ENCODE peak calls at places on chromosomes 5 and 9, in eight cellular contexts. T, V, D, I, Z, L, Y and M are unnamed samples.

GRCh38 chr9:128149001-128149701 is at the start of gene LCN2:
- DNase-seq in T (no peak), L (no peak), Z (no peak), D (no peak), I (no peak), Y (peak), V (peak), M (no peak)

GRCh38 chr5:107461770-107462169 is 209.0 kb downstream of the EFNA5 start:
- DNase-seq in I (no peak), Z (no peak), T (no peak), D (no peak), V (no peak), Y (no peak), L (no peak), M (no peak)

GRCh38 chr5:113606298-113607134 is 93.0 kb downstream of the YTHDC2 start:
- DNase-seq in L (peak), T (peak), Y (peak), I (peak), Z (peak), D (peak), V (peak), M (peak)

GRCh38 chr9:100111235-100111634 is 12.2 kb downstream of the INVS start:
- DNase-seq in Y (no peak), I (no peak), V (no peak), D (no peak), L (no peak), Z (no peak), T (no peak), M (no peak)

GRCh38 chr5:154446183-154447073 is 631 bp downstream of the SAP30L start:
- DNase-seq in D (peak), L (no peak), V (peak), T (peak), Y (no peak), Z (peak), I (no peak), M (peak)

GRCh38 chr5:3347741-3348140 is 247.9 kb upstream of the IRX1 start:
- DNase-seq in Y (no peak), L (no peak), Z (no peak), D (no peak), T (no peak), I (no peak), V (no peak), M (no peak)

GRCh38 chr9:35287986-35288515 is 126.2 kb downstream of the UNC13B start:
- DNase-seq in D (no peak), L (no peak), T (peak), Z (no peak), V (no peak), Y (no peak), I (no peak), M (no peak)

GRCh38 chr5:4785971-4786370 is 354.2 kb upstream of the ADAMTS16 start:
- DNase-seq in T (no peak), V (no peak), Y (no peak), I (no peak), Z (no peak), D (no peak), L (no peak), M (no peak)

GRCh38 chr5:122195784-122196394 is 66.5 kb downstream of the ZNF474 start:
- DNase-seq in D (peak), I (no peak), Z (peak), V (peak), T (peak), L (no peak), Y (peak), M (peak)

GRCh38 chr5:89218364-89218763 is 335.4 kb upstream of the MEF2C start:
- DNase-seq in Z (no peak), Y (no peak), V (no peak), D (no peak), I (no peak), L (no peak), T (no peak), M (no peak)

GRCh38 chr9:130939405-130939941 is 426 bp upstream of the FIBCD1 start:
- DNase-seq in V (no peak), D (no peak), Z (peak), T (no peak), I (no peak), Y (no peak), L (no peak), M (peak)

GRCh38 chr9:115591584-115591984 is 473.6 kb upstream of the TNC start:
- DNase-seq in V (peak), D (peak), L (peak), Y (peak), Z (peak), T (peak), I (peak), M (peak)

GRCh38 chr5:151219789-151220188 is 4.1 kb downstream of the CCDC69 start:
- DNase-seq in L (no peak), D (no peak), Y (no peak), Z (no peak), T (no peak), I (no peak), V (no peak), M (peak)

GRCh38 chr9:116857321-116857720 is 170.2 kb downstream of the TRIM32 start:
- DNase-seq in I (no peak), Y (no peak), D (no peak), Z (no peak), V (no peak), L (no peak), T (no peak), M (no peak)

GRCh38 chr5:55407059-55407684 is 99.4 kb downstream of the MTREX start:
- DNase-seq in Y (peak), Z (peak), L (no peak), V (no peak), T (peak), D (peak), I (no peak), M (peak)

GRCh38 chr9:82488702-82489578 is 500.4 kb downstream of the SPATA31D1 start:
- DNase-seq in Z (peak), L (no peak), T (no peak), D (peak), I (no peak), Y (no peak), V (no peak), M (no peak)

GRCh38 chr5:66285343-66285942 is 141.3 kb downstream of the SREK1 start:
- DNase-seq in I (no peak), V (no peak), D (no peak), Y (no peak), T (no peak), Z (no peak), L (no peak), M (no peak)

GRCh38 chr5:54516051-54516645 is 1.4 kb upstream of the SNX18 start:
- DNase-seq in T (no peak), V (no peak), Y (no peak), L (no peak), I (no peak), Z (no peak), D (no peak), M (no peak)

GRCh38 chr9:91949293-91949945 is 609 bp downstream of the ROR2 start:
- DNase-seq in I (no peak), Y (no peak), Z (peak), L (no peak), V (peak), T (no peak), D (no peak), M (peak)

DNA sequence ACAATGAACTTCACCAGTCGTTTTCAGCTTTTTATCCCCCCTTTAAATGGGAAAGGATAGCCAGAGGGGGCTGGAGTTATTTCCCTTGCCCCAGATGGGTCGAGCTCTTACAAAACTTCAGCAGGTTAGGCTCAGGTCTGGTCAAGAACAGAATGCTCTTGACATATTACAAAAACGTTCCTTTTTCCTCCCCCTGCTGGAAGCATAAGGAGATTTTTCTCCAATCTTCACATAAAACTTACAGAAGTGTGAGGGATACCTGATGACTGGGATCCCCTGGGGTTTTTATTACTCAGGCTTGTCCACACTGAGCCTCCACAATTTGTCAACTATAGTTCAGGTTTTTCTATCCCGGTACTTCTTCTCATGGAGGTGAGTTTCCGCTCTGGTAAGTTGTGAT is 60.8 kb downstream of the CSF2 start:
- DNase-seq in Y (peak), D (peak), V (no peak), I (no peak), L (no peak), Z (peak), T (peak), M (peak)
- H2AFZ ChIP-seq in Y (peak), D (no peak), V (no peak), I (no peak), L (no peak), Z (no peak), T (no peak), M (no peak)

GRCh38 chr5:110062246-110062645 is 372.5 kb downstream of the MAN2A1 start:
- DNase-seq in Y (no peak), L (no peak), D (no peak), V (no peak), I (no peak), T (no peak), Z (no peak), M (no peak)
- TF ChIP-seq POLR2AphosphoS5 in Y (no peak), L (no peak), D (no peak), V (no peak), I (no peak), T (no peak), Z (no peak), M (no peak)

DNA sequence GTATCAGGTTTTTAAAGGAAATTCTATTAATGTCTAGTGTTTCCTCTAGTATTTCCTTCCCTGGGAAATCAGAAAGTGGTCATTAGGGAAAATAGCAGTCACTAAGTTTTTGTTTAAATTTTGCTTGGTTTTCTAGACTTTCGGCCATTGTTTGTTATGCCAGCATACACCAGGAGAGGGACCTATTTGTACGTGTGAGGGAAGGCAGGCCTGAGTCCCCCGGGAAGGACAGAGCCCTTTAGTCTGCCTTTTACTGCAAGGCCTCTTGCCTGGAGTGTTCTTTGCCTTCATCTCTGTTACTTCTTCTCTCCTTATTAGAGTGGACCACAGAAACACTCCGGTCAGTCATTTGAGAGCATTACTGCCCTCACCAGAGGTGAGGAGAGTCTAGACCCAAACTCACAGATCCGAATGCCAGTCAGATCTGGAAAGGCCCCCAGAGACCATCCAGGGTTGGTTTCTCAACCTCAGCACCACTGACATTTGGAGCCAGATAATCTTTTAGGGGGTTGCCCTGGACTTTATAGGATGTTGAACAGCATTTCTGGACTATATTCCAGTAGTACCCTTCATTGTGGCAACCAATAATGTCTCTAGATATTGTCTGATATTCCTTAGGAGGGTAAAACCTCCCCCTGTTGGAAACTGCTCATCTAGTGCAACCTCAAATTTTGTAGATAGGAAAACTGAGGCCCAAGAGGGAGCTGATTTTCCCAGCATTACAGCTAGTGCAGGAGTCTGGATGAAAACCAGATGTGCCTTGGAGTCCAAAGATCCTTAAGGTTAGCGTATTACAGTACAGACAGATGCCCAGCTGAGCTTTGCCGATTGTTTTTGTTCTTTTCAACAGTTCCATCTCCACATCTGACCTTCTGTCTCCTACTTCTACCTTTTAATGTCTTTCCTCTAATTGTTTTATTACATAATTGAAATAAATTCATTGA is 93.0 kb upstream of the NIPAL4 start:
- DNase-seq in I (no peak), L (no peak), V (peak), T (peak), Z (peak), D (peak), Y (no peak), M (peak)
- TF ChIP-seq CTCF in I (peak), L (no peak), V (peak), T (peak), Z (peak), D (peak), Y (peak), M (peak)

DNA sequence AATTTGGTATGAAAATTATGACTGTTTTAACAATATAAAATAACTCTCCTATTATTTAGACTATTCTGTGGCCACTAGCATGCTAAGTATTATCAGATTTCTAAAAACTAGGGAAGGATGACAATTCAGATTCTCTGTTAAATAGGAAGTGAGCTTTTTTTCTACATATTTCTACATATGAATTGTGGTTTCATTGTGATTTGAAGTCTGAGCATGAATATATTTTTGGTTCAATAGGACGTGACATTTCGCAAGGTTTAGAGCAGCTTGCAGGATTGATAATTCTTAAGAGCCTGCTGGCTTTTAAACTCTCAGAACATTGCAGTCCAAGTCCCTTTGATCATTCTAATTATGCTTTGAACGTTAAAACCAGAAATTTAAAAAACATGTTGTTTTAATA is 82.9 kb downstream of the ADGRV1 start:
- DNase-seq in V (no peak), Z (no peak), T (no peak), L (peak), I (no peak), D (no peak), Y (no peak), M (no peak)
- H2AFZ ChIP-seq in V (peak), Z (no peak), T (no peak), L (peak), I (no peak), D (no peak), Y (no peak), M (no peak)

DNA sequence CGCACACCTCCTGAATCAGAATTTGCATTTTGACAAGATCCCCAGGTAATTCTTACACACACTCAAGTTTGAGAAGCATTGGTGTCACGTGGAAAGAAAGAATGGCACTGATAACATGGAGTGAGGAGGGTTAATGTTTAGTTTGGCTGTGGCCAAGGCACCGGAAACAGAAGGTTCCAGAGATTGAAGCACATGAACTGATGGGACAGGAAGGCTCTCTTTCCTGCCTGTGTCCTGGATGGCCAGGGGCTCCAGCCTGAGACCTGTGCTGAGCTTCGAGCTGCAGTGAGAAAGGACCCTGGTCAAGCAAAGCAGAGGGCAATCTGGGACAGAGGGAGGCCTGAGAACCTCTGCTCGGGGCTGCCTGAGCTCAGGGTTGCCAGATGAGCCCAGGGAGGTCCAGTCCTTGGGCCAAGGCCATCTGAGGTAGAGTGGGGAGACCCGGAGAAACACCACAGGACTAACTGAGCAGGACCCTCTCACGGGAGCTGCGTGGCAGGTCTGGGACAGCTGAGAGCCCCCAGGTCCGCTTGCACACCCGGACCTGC is 27.3 kb downstream of the AFAP1L1 start:
- DNase-seq in Y (no peak), Z (no peak), D (no peak), V (no peak), T (peak), I (no peak), L (no peak), M (no peak)
- TF ChIP-seq POLR2AphosphoS5 in Y (no peak), Z (no peak), D (no peak), V (no peak), T (peak), I (no peak), L (no peak), M (no peak)

GRCh38 chr9:133924453-133924852 is 67.7 kb downstream of the VAV2 start:
- DNase-seq in T (no peak), D (peak), Y (no peak), V (no peak), L (no peak), I (no peak), Z (no peak), M (no peak)
- TF ChIP-seq CTCF in T (no peak), D (peak), Y (no peak), V (no peak), L (no peak), I (peak), Z (no peak), M (no peak)

DNA sequence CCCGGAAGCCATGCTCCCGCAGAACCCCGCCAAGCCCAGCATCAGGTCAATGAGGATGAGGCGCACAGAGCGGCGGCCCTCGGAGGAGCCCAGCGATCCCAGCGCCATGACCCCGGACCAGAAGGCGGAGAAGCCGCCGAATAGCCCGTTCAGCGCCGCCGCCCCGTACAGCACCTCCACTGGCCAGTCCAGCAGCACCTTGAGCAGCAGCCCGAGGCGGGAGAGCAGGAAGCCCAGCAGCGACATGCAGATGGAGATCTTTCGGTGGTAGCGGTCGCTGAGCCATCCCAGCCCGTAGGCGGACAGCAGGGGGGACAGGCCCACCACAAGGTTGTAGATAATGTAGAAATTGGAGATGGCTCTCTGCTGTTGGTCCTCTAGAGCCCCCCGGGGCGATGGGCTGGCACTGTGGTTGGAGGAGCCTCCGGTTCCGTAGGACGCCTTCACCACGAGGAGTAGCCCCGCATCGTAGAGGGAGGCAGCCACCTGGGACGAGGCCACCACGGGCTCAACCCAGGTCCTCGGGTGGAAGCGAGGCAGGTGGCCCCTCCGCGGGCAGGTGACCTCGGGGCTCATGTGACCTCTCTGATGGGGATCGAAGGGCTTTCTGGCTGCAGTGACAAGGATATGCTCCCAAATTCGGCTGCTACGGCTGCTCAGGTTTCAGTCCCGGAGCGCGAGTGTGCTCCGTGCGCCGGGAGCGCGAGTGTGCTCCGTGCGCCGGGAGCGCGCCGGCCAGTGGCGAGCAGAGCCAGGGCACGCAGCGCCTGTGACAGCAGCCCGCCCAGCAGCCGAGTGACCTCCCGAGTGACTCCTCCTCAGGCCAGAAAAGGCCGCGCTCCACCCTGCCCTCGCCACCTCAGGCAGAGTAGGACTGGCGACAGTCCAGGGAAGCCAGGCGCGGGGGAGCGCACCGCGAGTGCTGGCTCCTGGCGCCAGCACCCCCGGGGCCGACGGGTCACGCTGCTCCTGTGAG is at the start of gene SLC46A2:
- DNase-seq in Z (peak), V (no peak), L (no peak), D (no peak), T (no peak), Y (no peak), I (no peak), M (peak)
- H2AFZ ChIP-seq in Z (no peak), V (no peak), L (no peak), D (no peak), T (no peak), Y (no peak), I (peak), M (peak)

DNA sequence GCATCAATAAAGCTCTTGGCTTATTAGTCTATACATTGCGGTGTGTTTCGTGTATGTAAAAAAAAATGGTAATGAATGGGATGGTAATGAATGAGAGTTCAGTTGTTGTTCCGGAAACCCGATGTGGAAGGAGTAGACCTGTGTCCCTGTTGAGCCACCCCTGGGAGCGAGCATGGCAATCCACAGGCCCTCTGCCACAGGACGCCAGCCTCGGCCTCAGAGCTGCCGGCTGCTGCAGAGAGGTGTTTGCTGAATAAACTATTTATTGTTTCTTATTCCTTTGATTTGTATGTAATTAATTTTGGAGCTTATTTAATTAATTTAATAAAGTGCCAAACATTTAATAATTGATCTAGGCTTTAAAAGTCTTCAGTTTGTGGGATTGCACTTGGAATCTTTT is 15.5 kb downstream of the ARPC5L start:
- DNase-seq in I (no peak), D (no peak), V (no peak), T (no peak), Y (no peak), L (no peak), Z (no peak), M (no peak)
- TF ChIP-seq POLR2AphosphoS5 in I (no peak), D (no peak), V (no peak), T (no peak), Y (peak), L (no peak), Z (no peak), M (no peak)

DNA sequence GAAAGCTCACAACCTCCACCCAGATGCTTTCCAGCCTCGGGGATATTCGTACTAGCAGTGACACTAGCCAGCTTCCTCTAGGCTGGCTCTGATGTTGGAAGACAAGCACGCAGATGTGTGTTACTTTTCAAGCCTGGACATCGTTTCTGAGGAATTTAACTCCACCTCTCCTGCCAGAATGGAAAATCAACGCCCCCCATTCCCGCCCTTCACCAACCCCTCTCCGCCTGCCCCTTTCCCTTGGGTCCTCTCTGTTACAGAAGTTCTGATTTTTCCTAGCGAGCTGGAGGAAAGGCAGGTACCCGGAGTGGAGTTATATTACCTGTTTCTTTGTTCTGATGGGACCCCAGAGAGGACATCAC is 543 bp upstream of the NNT start:
- DNase-seq in Y (no peak), Z (peak), V (peak), L (no peak), T (peak), D (peak), I (no peak), M (peak)
- TF ChIP-seq CTCF in Y (no peak), Z (no peak), V (no peak), L (no peak), T (no peak), D (no peak), I (no peak), M (no peak)